ENCODE peak calls at places on chromosome 4, in ten cellular contexts. J is breast epithelium; M is NCI-H2081; D is DMS153; G is activated CD4-positive, alpha-beta T cell treated with anti-CD3 and anti-CD28 coated beads for 1 hour; W is body of pancreas; O is GM13977; N is activated T-helper 1 cell treated with anti-CD3 and anti-CD28 coated beads, Interleukin-12 subunit alpha, Interleukin-12 subunit beta, Interleukin-2, Interleukin-4 antibody, amounts not matched to agents 30 ng/mL and 10 ng/mL and 1 ng/mL, durations not matched to agents 14 hours and 24 hours and 36 hours; K is ecto neural progenitor cell; L is midbrain. S is an unnamed sample.

GRCh38 chr4:44016582-44017421 is 431.8 kb downstream of the KCTD8 start:
- DNase-seq in M (peak), D (peak), O (no peak), L (no peak), K (no peak), W (no peak), G (no peak), N (no peak), J (no peak), S (no peak)

GRCh38 chr4:78704981-78705757 is 71.0 kb upstream of the BMP2K start:
- DNase-seq in M (no peak), G (no peak), W (no peak), N (no peak), O (no peak), J (no peak), K (no peak), L (no peak), D (no peak), S (no peak)

GRCh38 chr4:87243426-87244053 is 23.1 kb upstream of the KLHL8 start:
- DNase-seq in K (no peak), L (no peak), M (no peak), N (no peak), D (peak), G (no peak), O (no peak), J (no peak), W (no peak), S (no peak)

GRCh38 chr4:183936574-183937335 is 31.6 kb downstream of the STOX2 start:
- DNase-seq in G (no peak), O (no peak), J (no peak), D (no peak), K (no peak), N (no peak), M (no peak), W (no peak), L (no peak), S (peak)

GRCh38 chr4:98544141-98544817 is 114.1 kb downstream of the TSPAN5 start:
- DNase-seq in G (no peak), O (no peak), W (no peak), N (no peak), M (no peak), J (no peak), K (no peak), D (no peak), L (no peak), S (no peak)

GRCh38 chr4:8331567-8331955 is 62.0 kb downstream of the HTRA3 start:
- DNase-seq in L (no peak), W (no peak), J (peak), D (no peak), K (no peak), G (no peak), M (no peak), O (no peak), N (no peak), S (no peak)

GRCh38 chr4:109559625-109559982 is 442 bp upstream of the MCUB start:
- DNase-seq in L (no peak), W (no peak), G (peak), J (no peak), K (peak), D (no peak), N (peak), M (peak), O (peak), S (no peak)

GRCh38 chr4:26020083-26020668 is 106.2 kb downstream of the SMIM20 start:
- DNase-seq in K (no peak), D (no peak), G (no peak), O (no peak), W (no peak), N (no peak), J (no peak), M (no peak), L (no peak), S (no peak)

GRCh38 chr4:85807247-85807915 is 332.4 kb downstream of the ARHGAP24 start:
- DNase-seq in W (no peak), K (no peak), L (no peak), M (no peak), D (no peak), J (no peak), G (no peak), N (no peak), O (no peak), S (no peak)

GRCh38 chr4:78528327-78528726 is 23.2 kb upstream of the ANXA3 start:
- DNase-seq in M (no peak), D (no peak), L (no peak), N (no peak), K (no peak), J (no peak), G (no peak), O (no peak), W (no peak), S (no peak)

GRCh38 chr4:1767058-1767769 is 25.9 kb upstream of the FGFR3 start:
- DNase-seq in L (peak), M (peak), D (no peak), K (no peak), N (no peak), G (no peak), J (no peak), W (peak), O (peak), S (no peak)